ENCODE peak calls at places on chromosomes 12 and 14, in ten cellular contexts. One of them, this sample, is unnamed.

GRCh38 chr12:47802312-47802711 is 17.4 kb downstream of the HDAC7 start:
- DNase-seq in mammary epithelial cell: no peak
- DNase-seq in SW480: no peak
- DNase-seq in NCI-H510A treated with DMSO at 0.1 percent for 48 hours: no peak
- DNase-seq in left cardiac atrium: no peak
- DNase-seq in HT-29: no peak
- DNase-seq in bronchial epithelial cell: no peak
- DNase-seq in activated naive CD4-positive, alpha-beta T cell: no peak
- DNase-seq in stimulated activated CD8-positive, alpha-beta memory T cell treated with anti-CD3 and anti-CD28 coated beads, Interleukin-7, amount 100 ng/mL, for 24 hours: no peak
- DNase-seq in central memory CD8-positive, alpha-beta T cell: no peak
- DNase-seq in this sample: no peak

GRCh38 chr14:20866963-20867362 is 24.2 kb upstream of the RNASE3 start:
- DNase-seq in stimulated activated CD8-positive, alpha-beta memory T cell treated with anti-CD3 and anti-CD28 coated beads, Interleukin-7, amount 100 ng/mL, for 24 hours: no peak
- DNase-seq in mammary epithelial cell: peak; percentile 17
- DNase-seq in HT-29: no peak
- DNase-seq in NCI-H510A treated with DMSO at 0.1 percent for 48 hours: no peak
- DNase-seq in bronchial epithelial cell: peak; percentile 6
- DNase-seq in activated naive CD4-positive, alpha-beta T cell: no peak
- DNase-seq in SW480: no peak
- DNase-seq in central memory CD8-positive, alpha-beta T cell: no peak
- DNase-seq in left cardiac atrium: no peak
- DNase-seq in this sample: no peak

GRCh38 chr12:13171921-13172859 is 24.3 kb upstream of the EMP1 start:
- DNase-seq in SW480: peak; percentile 82
- DNase-seq in mammary epithelial cell: peak; percentile 81
- DNase-seq in HT-29: peak; percentile 82
- DNase-seq in left cardiac atrium: peak; percentile 45
- DNase-seq in NCI-H510A treated with DMSO at 0.1 percent for 48 hours: no peak
- DNase-seq in stimulated activated CD8-positive, alpha-beta memory T cell treated with anti-CD3 and anti-CD28 coated beads, Interleukin-7, amount 100 ng/mL, for 24 hours: no peak
- DNase-seq in bronchial epithelial cell: peak; percentile 82
- DNase-seq in activated naive CD4-positive, alpha-beta T cell: no peak
- DNase-seq in central memory CD8-positive, alpha-beta T cell: no peak
- DNase-seq in this sample: no peak

GRCh38 chr14:37466623-37467088 is 128.4 kb downstream of the FOXA1 start:
- DNase-seq in central memory CD8-positive, alpha-beta T cell: no peak
- DNase-seq in NCI-H510A treated with DMSO at 0.1 percent for 48 hours: no peak
- DNase-seq in SW480: no peak
- DNase-seq in left cardiac atrium: no peak
- DNase-seq in bronchial epithelial cell: no peak
- DNase-seq in stimulated activated CD8-positive, alpha-beta memory T cell treated with anti-CD3 and anti-CD28 coated beads, Interleukin-7, amount 100 ng/mL, for 24 hours: no peak
- DNase-seq in mammary epithelial cell: no peak
- DNase-seq in activated naive CD4-positive, alpha-beta T cell: no peak
- DNase-seq in HT-29: peak; percentile 76
- DNase-seq in this sample: no peak

GRCh38 chr12:54416908-54417603 is 2.0 kb downstream of the ITGA5 start:
- DNase-seq in SW480: no peak
- DNase-seq in central memory CD8-positive, alpha-beta T cell: no peak
- DNase-seq in HT-29: no peak
- DNase-seq in left cardiac atrium: no peak
- DNase-seq in stimulated activated CD8-positive, alpha-beta memory T cell treated with anti-CD3 and anti-CD28 coated beads, Interleukin-7, amount 100 ng/mL, for 24 hours: no peak
- DNase-seq in activated naive CD4-positive, alpha-beta T cell: no peak
- DNase-seq in mammary epithelial cell: no peak
- DNase-seq in NCI-H510A treated with DMSO at 0.1 percent for 48 hours: no peak
- DNase-seq in bronchial epithelial cell: no peak
- DNase-seq in this sample: no peak

GRCh38 chr14:35378638-35379568 is 25.6 kb downstream of the NFKBIA start:
- DNase-seq in SW480: no peak
- DNase-seq in stimulated activated CD8-positive, alpha-beta memory T cell treated with anti-CD3 and anti-CD28 coated beads, Interleukin-7, amount 100 ng/mL, for 24 hours: no peak
- DNase-seq in bronchial epithelial cell: no peak
- DNase-seq in central memory CD8-positive, alpha-beta T cell: no peak
- DNase-seq in mammary epithelial cell: no peak
- DNase-seq in left cardiac atrium: no peak
- DNase-seq in NCI-H510A treated with DMSO at 0.1 percent for 48 hours: no peak
- DNase-seq in activated naive CD4-positive, alpha-beta T cell: no peak
- DNase-seq in HT-29: no peak
- DNase-seq in this sample: no peak

GRCh38 chr12:65533177-65533883 is 254.8 kb downstream of the MSRB3 start:
- DNase-seq in activated naive CD4-positive, alpha-beta T cell: no peak
- DNase-seq in NCI-H510A treated with DMSO at 0.1 percent for 48 hours: no peak
- DNase-seq in mammary epithelial cell: no peak
- DNase-seq in stimulated activated CD8-positive, alpha-beta memory T cell treated with anti-CD3 and anti-CD28 coated beads, Interleukin-7, amount 100 ng/mL, for 24 hours: no peak
- DNase-seq in bronchial epithelial cell: no peak
- DNase-seq in central memory CD8-positive, alpha-beta T cell: no peak
- DNase-seq in SW480: peak; percentile 26
- DNase-seq in HT-29: peak; percentile 73
- DNase-seq in left cardiac atrium: no peak
- DNase-seq in this sample: no peak

GRCh38 chr12:105820407-105821140 is 318.2 kb downstream of the NUAK1 start:
- DNase-seq in SW480: no peak
- DNase-seq in left cardiac atrium: peak; percentile 48
- DNase-seq in NCI-H510A treated with DMSO at 0.1 percent for 48 hours: no peak
- DNase-seq in central memory CD8-positive, alpha-beta T cell: no peak
- DNase-seq in HT-29: no peak
- DNase-seq in bronchial epithelial cell: peak; percentile 20
- DNase-seq in activated naive CD4-positive, alpha-beta T cell: no peak
- DNase-seq in stimulated activated CD8-positive, alpha-beta memory T cell treated with anti-CD3 and anti-CD28 coated beads, Interleukin-7, amount 100 ng/mL, for 24 hours: no peak
- DNase-seq in mammary epithelial cell: peak; percentile 48
- DNase-seq in this sample: peak; percentile 16

GRCh38 chr14:100531591-100532121 is 55.6 kb downstream of the BEGAIN start:
- DNase-seq in stimulated activated CD8-positive, alpha-beta memory T cell treated with anti-CD3 and anti-CD28 coated beads, Interleukin-7, amount 100 ng/mL, for 24 hours: no peak
- DNase-seq in bronchial epithelial cell: no peak
- DNase-seq in mammary epithelial cell: no peak
- DNase-seq in central memory CD8-positive, alpha-beta T cell: no peak
- DNase-seq in HT-29: no peak
- DNase-seq in SW480: no peak
- DNase-seq in activated naive CD4-positive, alpha-beta T cell: no peak
- DNase-seq in left cardiac atrium: peak; percentile 11
- DNase-seq in NCI-H510A treated with DMSO at 0.1 percent for 48 hours: no peak
- DNase-seq in this sample: no peak

GRCh38 chr12:126663304-126664094 is 1598.3 kb downstream of the AACS start:
- DNase-seq in NCI-H510A treated with DMSO at 0.1 percent for 48 hours: peak; percentile 73
- DNase-seq in SW480: peak; percentile 11
- DNase-seq in central memory CD8-positive, alpha-beta T cell: no peak
- DNase-seq in stimulated activated CD8-positive, alpha-beta memory T cell treated with anti-CD3 and anti-CD28 coated beads, Interleukin-7, amount 100 ng/mL, for 24 hours: no peak
- DNase-seq in HT-29: peak; percentile 38
- DNase-seq in mammary epithelial cell: peak; percentile 3
- DNase-seq in left cardiac atrium: no peak
- DNase-seq in bronchial epithelial cell: peak; percentile 12
- DNase-seq in activated naive CD4-positive, alpha-beta T cell: no peak
- DNase-seq in this sample: no peak

GRCh38 chr12:115357681-115358080 is 673.7 kb upstream of the TBX3 start:
- DNase-seq in mammary epithelial cell: no peak
- DNase-seq in NCI-H510A treated with DMSO at 0.1 percent for 48 hours: no peak
- DNase-seq in SW480: no peak
- DNase-seq in activated naive CD4-positive, alpha-beta T cell: no peak
- DNase-seq in central memory CD8-positive, alpha-beta T cell: no peak
- DNase-seq in stimulated activated CD8-positive, alpha-beta memory T cell treated with anti-CD3 and anti-CD28 coated beads, Interleukin-7, amount 100 ng/mL, for 24 hours: no peak
- DNase-seq in left cardiac atrium: no peak
- DNase-seq in bronchial epithelial cell: no peak
- DNase-seq in HT-29: no peak
- DNase-seq in this sample: no peak

GRCh38 chr14:54564799-54565235 is 2.1 kb upstream of the SAMD4A start:
- DNase-seq in left cardiac atrium: no peak
- DNase-seq in SW480: peak; percentile 58
- DNase-seq in mammary epithelial cell: peak; percentile 68
- DNase-seq in bronchial epithelial cell: peak; percentile 66
- DNase-seq in HT-29: peak; percentile 56
- DNase-seq in NCI-H510A treated with DMSO at 0.1 percent for 48 hours: no peak
- DNase-seq in central memory CD8-positive, alpha-beta T cell: peak; percentile 9
- DNase-seq in activated naive CD4-positive, alpha-beta T cell: no peak
- DNase-seq in stimulated activated CD8-positive, alpha-beta memory T cell treated with anti-CD3 and anti-CD28 coated beads, Interleukin-7, amount 100 ng/mL, for 24 hours: no peak
- DNase-seq in this sample: no peak

GRCh38 chr12:104213952-104214351 is 1.6 kb upstream of the TXNRD1 start:
- DNase-seq in stimulated activated CD8-positive, alpha-beta memory T cell treated with anti-CD3 and anti-CD28 coated beads, Interleukin-7, amount 100 ng/mL, for 24 hours: no peak
- DNase-seq in central memory CD8-positive, alpha-beta T cell: no peak
- DNase-seq in NCI-H510A treated with DMSO at 0.1 percent for 48 hours: no peak
- DNase-seq in activated naive CD4-positive, alpha-beta T cell: no peak
- DNase-seq in SW480: no peak
- DNase-seq in left cardiac atrium: no peak
- DNase-seq in mammary epithelial cell: no peak
- DNase-seq in bronchial epithelial cell: no peak
- DNase-seq in HT-29: no peak
- DNase-seq in this sample: peak; percentile 43

GRCh38 chr12:60106207-60106606 is 510.4 kb downstream of the SLC16A7 start:
- DNase-seq in stimulated activated CD8-positive, alpha-beta memory T cell treated with anti-CD3 and anti-CD28 coated beads, Interleukin-7, amount 100 ng/mL, for 24 hours: no peak
- DNase-seq in SW480: no peak
- DNase-seq in HT-29: no peak
- DNase-seq in central memory CD8-positive, alpha-beta T cell: no peak
- DNase-seq in bronchial epithelial cell: peak; percentile 44
- DNase-seq in left cardiac atrium: no peak
- DNase-seq in NCI-H510A treated with DMSO at 0.1 percent for 48 hours: no peak
- DNase-seq in activated naive CD4-positive, alpha-beta T cell: no peak
- DNase-seq in mammary epithelial cell: no peak
- DNase-seq in this sample: no peak

GRCh38 chr14:76961631-76962302 is 66.7 kb downstream of the IRF2BPL start:
- DNase-seq in central memory CD8-positive, alpha-beta T cell: peak; percentile 98
- DNase-seq in SW480: peak; percentile 93
- DNase-seq in HT-29: peak; percentile 70
- DNase-seq in stimulated activated CD8-positive, alpha-beta memory T cell treated with anti-CD3 and anti-CD28 coated beads, Interleukin-7, amount 100 ng/mL, for 24 hours: peak; percentile 96
- DNase-seq in NCI-H510A treated with DMSO at 0.1 percent for 48 hours: peak; percentile 76
- DNase-seq in bronchial epithelial cell: peak; percentile 92
- DNase-seq in activated naive CD4-positive, alpha-beta T cell: peak; percentile 88
- DNase-seq in left cardiac atrium: peak; percentile 90
- DNase-seq in mammary epithelial cell: peak; percentile 97
- DNase-seq in this sample: peak; percentile 48

GRCh38 chr14:101977311-101978071 is 13.1 kb downstream of the DYNC1H1 start:
- DNase-seq in activated naive CD4-positive, alpha-beta T cell: no peak
- DNase-seq in left cardiac atrium: no peak
- DNase-seq in NCI-H510A treated with DMSO at 0.1 percent for 48 hours: no peak
- DNase-seq in bronchial epithelial cell: no peak
- DNase-seq in mammary epithelial cell: no peak
- DNase-seq in HT-29: no peak
- DNase-seq in stimulated activated CD8-positive, alpha-beta memory T cell treated with anti-CD3 and anti-CD28 coated beads, Interleukin-7, amount 100 ng/mL, for 24 hours: no peak
- DNase-seq in SW480: no peak
- DNase-seq in central memory CD8-positive, alpha-beta T cell: no peak
- DNase-seq in this sample: no peak

GRCh38 chr14:81400852-81401251 is 728 bp upstream of the STON2 start:
- DNase-seq in bronchial epithelial cell: peak; percentile 95
- DNase-seq in HT-29: peak; percentile 9
- DNase-seq in activated naive CD4-positive, alpha-beta T cell: no peak
- DNase-seq in left cardiac atrium: peak; percentile 61
- DNase-seq in mammary epithelial cell: peak; percentile 97
- DNase-seq in SW480: peak; percentile 62
- DNase-seq in stimulated activated CD8-positive, alpha-beta memory T cell treated with anti-CD3 and anti-CD28 coated beads, Interleukin-7, amount 100 ng/mL, for 24 hours: no peak
- DNase-seq in central memory CD8-positive, alpha-beta T cell: no peak
- DNase-seq in NCI-H510A treated with DMSO at 0.1 percent for 48 hours: peak; percentile 21
- DNase-seq in this sample: no peak

GRCh38 chr14:37051680-37052079 is 120.7 kb downstream of the SLC25A21 start:
- DNase-seq in NCI-H510A treated with DMSO at 0.1 percent for 48 hours: no peak
- DNase-seq in activated naive CD4-positive, alpha-beta T cell: no peak
- DNase-seq in HT-29: no peak
- DNase-seq in left cardiac atrium: no peak
- DNase-seq in mammary epithelial cell: no peak
- DNase-seq in SW480: no peak
- DNase-seq in bronchial epithelial cell: no peak
- DNase-seq in central memory CD8-positive, alpha-beta T cell: no peak
- DNase-seq in stimulated activated CD8-positive, alpha-beta memory T cell treated with anti-CD3 and anti-CD28 coated beads, Interleukin-7, amount 100 ng/mL, for 24 hours: no peak
- DNase-seq in this sample: no peak

This sample was measured in DMS153.